ENCODE peak calls at places on chromosomes 13 and 19, in four cellular contexts. A, F, G and Y are unnamed samples.

GRCh38 chr19:16419671-16420394 is 51.9 kb downstream of the EPS15L1 start:
- DNase-seq in A (no peak), F (no peak), G (no peak), Y (no peak)

GRCh38 chr19:56538761-56539263 is at the start of gene ZFP28:
- DNase-seq in A (no peak), F (peak; percentile 76), G (peak; percentile 89), Y (no peak)

GRCh38 chr19:10876459-10877240 is 5.3 kb downstream of the CARM1 start:
- DNase-seq in A (no peak), F (no peak), G (no peak), Y (peak; percentile 72)

GRCh38 chr19:36054733-36055686 is at the start of gene WDR62:
- DNase-seq in A (peak; percentile 93), F (peak; percentile 60), G (peak; percentile 93), Y (peak; percentile 95)

GRCh38 chr13:61880576-61881283 is 465.1 kb upstream of the PCDH20 start:
- DNase-seq in A (no peak), F (no peak), G (no peak), Y (peak; percentile 3)

GRCh38 chr13:39505151-39505550 is 97.8 kb downstream of the LHFPL6 start:
- DNase-seq in A (no peak), F (no peak), G (no peak), Y (no peak)

GRCh38 chr19:3208317-3209207 is 15.9 kb upstream of the CELF5 start:
- DNase-seq in A (no peak), F (no peak), G (no peak), Y (no peak)

GRCh38 chr13:25691654-25692053 is 319.9 kb downstream of the ATP8A2 start:
- DNase-seq in A (no peak), F (no peak), G (no peak), Y (no peak)

GRCh38 chr19:21383980-21384582 is 12.9 kb upstream of the ZNF493 start:
- DNase-seq in A (no peak), F (no peak), G (no peak), Y (no peak)

GRCh38 chr19:14961956-14962685 is 17.5 kb downstream of the SLC1A6 start:
- DNase-seq in A (no peak), F (no peak), G (no peak), Y (no peak)

GRCh38 chr19:7550987-7551761 is 15.7 kb downstream of the PNPLA6 start:
- DNase-seq in A (no peak), F (peak; percentile 56), G (peak; percentile 72), Y (peak; percentile 91)

GRCh38 chr19:44754743-44755066 is 6.2 kb downstream of the BCL3 start:
- DNase-seq in A (no peak), F (no peak), G (no peak), Y (no peak)

GRCh38 chr19:44753932-44754742 is 5.6 kb downstream of the BCL3 start:
- DNase-seq in A (peak; percentile 93), F (peak; percentile 90), G (peak; percentile 94), Y (peak; percentile 92)

GRCh38 chr19:44752123-44752815 is 3.8 kb downstream of the BCL3 start:
- DNase-seq in A (no peak), F (no peak), G (no peak), Y (no peak)

GRCh38 chr19:44753619-44753931 is 5.1 kb downstream of the BCL3 start:
- DNase-seq in A (no peak), F (no peak), G (no peak), Y (no peak)

GRCh38 chr19:44752816-44753618 is 4.5 kb downstream of the BCL3 start:
- DNase-seq in A (peak; percentile 86), F (peak; percentile 91), G (peak; percentile 93), Y (peak; percentile 94)
- TF ChIP-seq POLR2A in A (no peak), F (peak; percentile 27), G (no peak), Y (peak; percentile 65)

GRCh38 chr19:38183227-38183914 is 40.7 kb downstream of the DPF1 start:
- DNase-seq in A (no peak), F (peak; percentile 60), G (peak; percentile 57), Y (no peak)
- H3K9me3 ChIP-seq in A (peaks cover 10% of the 10 kb centered on the region), F (peaks cover 12% of the 10 kb centered on the region), G (peaks cover 15% of the 10 kb centered on the region), Y (no peaks in the 10 kb centered on the region)

GRCh38 chr19:19306191-19306590 is 14.1 kb downstream of the SUGP1 start:
- DNase-seq in A (no peak), F (no peak), G (no peak), Y (no peak)
- H3K36me3 ChIP-seq in A (peaks cover 4% of the 10 kb centered on the region), F (no peaks in the 10 kb centered on the region), G (peaks cover 99% of the 10 kb centered on the region), Y (peaks cover 42% of the 10 kb centered on the region)

GRCh38 chr19:50728084-50728737 is 5.0 kb downstream of the CLEC11A start:
- DNase-seq in A (peak; percentile 62), F (peak; percentile 82), G (peak; percentile 71), Y (peak; percentile 72)
- TF ChIP-seq POLR2A in A (no peak), F (no peak), G (no peak), Y (no peak)

GRCh38 chr19:12345197-12345596 is 11.8 kb upstream of the ZNF563 start:
- DNase-seq in A (no peak), F (no peak), G (no peak), Y (no peak)
- H3K9me3 ChIP-seq in A (peaks cover 14% of the 10 kb centered on the region), F (peaks cover 19% of the 10 kb centered on the region), G (peaks cover 46% of the 10 kb centered on the region), Y (peaks cover 14% of the 10 kb centered on the region)